ENCODE peak calls at places on chromosomes 4 and X, in seven cellular contexts. M is A549, S is sigmoid colon, N is ovary, I is transverse colon, R is body of pancreas, K is endothelial cell of umbilical vein. L is an unnamed sample.

GRCh38 chr4:58766763-58767162 is 1656.6 kb upstream of the IGFBP7 start:
- DNase-seq in M (no peak), S (no peak), N (no peak), I (no peak), R (no peak), K (no peak), L (no peak)

GRCh38 chr4:92184566-92184965 is 119.2 kb upstream of the GRID2 start:
- DNase-seq in M (no peak), S (no peak), N (no peak), I (no peak), R (no peak), K (no peak), L (no peak)

GRCh38 chr4:114237997-114238396 is 258.6 kb upstream of the ARSJ start:
- DNase-seq in M (no peak), S (no peak), N (no peak), I (no peak), R (no peak), K (no peak), L (no peak)

GRCh38 chr4:137531951-137532868 is at the start of gene PCDH18:
- DNase-seq in M (no peak), S (peak; percentile 97), N (peak; percentile 93), I (peak; percentile 74), R (peak; percentile 44), K (peak; percentile 90), L (no peak)

GRCh38 chr4:127528302-127528701 is 104.5 kb upstream of the INTU start:
- DNase-seq in M (no peak), S (no peak), N (no peak), I (no peak), R (no peak), K (no peak), L (no peak)

GRCh38 chr4:41820473-41820872 is 71.9 kb upstream of the PHOX2B start:
- DNase-seq in M (no peak), S (no peak), N (no peak), I (no peak), R (no peak), K (no peak), L (no peak)

GRCh38 chr4:73646117-73646516 is 25.9 kb upstream of the RASSF6 start:
- DNase-seq in M (no peak), S (no peak), N (no peak), I (no peak), R (no peak), K (no peak), L (no peak)

GRCh38 chr4:70559216-70559830 is 32.7 kb upstream of the AMBN start:
- DNase-seq in M (peak; percentile 42), S (no peak), N (peak; percentile 20), I (peak; percentile 28), R (peak; percentile 34), K (peak; percentile 47), L (peak; percentile 21)

GRCh38 chr4:48756689-48757220 is 23.3 kb downstream of the FRYL start:
- DNase-seq in M (no peak), S (no peak), N (no peak), I (no peak), R (no peak), K (no peak), L (no peak)

GRCh38 chr4:185716008-185716976 is 95.7 kb downstream of the SORBS2 start:
- DNase-seq in M (no peak), S (no peak), N (no peak), I (no peak), R (peak; percentile 36), K (no peak), L (no peak)

GRCh38 chr4:147182041-147182440 is 236.4 kb upstream of the TTC29 start:
- DNase-seq in M (no peak), S (no peak), N (no peak), I (no peak), R (no peak), K (no peak), L (no peak)

GRCh38 chr4:140100771-140101170 is 53.2 kb downstream of the MAML3 start:
- DNase-seq in M (no peak), S (no peak), N (no peak), I (no peak), R (no peak), K (no peak), L (no peak)

GRCh38 chr4:42954925-42955669 is 62.6 kb downstream of the GRXCR1 start:
- DNase-seq in M (no peak), S (peak; percentile 64), N (no peak), I (no peak), R (peak; percentile 13), K (no peak), L (no peak)

GRCh38 chrX:68292471-68292870 is 140.8 kb downstream of the OPHN1 start:
- DNase-seq in M (no peak), S (no peak), N (no peak), I (no peak), R (no peak), K (no peak), L (no peak)

GRCh38 chr4:33425916-33426315 is 2705.7 kb downstream of the PCDH7 start:
- DNase-seq in M (no peak), S (no peak), N (no peak), I (no peak), R (no peak), K (no peak), L (no peak)

DNA sequence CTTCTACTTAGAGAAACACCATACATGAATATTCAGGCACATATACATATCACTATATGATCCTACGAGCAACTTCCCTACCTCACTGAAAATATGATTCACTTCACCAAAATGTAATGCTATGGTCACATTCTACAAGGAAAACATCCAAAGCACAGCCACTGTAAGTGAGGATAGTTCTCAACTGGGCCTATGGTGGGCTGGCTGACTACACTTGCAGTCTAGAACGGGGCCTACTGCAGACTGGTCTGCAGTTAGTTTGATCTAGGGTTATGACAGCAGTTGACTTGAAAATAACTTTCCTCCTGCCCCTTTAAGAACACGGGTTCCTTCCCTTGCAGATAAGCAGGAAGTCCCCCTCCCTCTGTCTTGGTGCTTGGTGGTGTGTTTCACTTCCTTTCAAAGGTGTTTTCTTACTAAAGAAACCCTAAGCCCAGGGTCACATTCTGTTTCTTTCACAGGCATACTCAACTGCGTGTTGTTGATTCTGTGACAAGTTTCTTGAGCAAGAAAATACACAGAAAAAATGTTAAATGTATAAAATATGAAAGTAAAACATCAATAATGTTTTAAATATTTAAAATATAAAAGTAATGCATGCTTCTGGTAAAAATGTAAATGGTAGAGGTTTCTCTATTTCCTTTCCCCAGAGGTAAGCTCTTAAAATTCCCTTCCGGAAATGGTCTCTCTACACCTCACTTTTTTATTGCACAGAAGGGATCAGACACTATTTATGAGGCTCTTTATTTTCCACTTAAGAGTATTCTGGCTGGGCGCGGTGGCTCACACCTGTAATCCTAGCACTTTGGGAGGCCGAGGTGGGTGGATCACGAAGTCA is 18.0 kb upstream of the TMSB4X start:
- DNase-seq in M (peak; percentile 52), S (no peak), N (no peak), I (no peak), R (no peak), K (peak; percentile 77), L (peak; percentile 83)
- TF ChIP-seq POLR2A in M (no peak), S (no peak), N (no peak), I (peak; percentile 44), R (no peak), K (peak; percentile 15), L (peak; percentile 45)

GRCh38 chr4:6750302-6751221 is 32.0 kb upstream of the KIAA0232 start:
- DNase-seq in M (no peak), S (no peak), N (no peak), I (peak; percentile 69), R (no peak), K (no peak), L (no peak)

GRCh38 chr4:6747690-6748068 is 31.7 kb downstream of the BLOC1S4 start:
- DNase-seq in M (no peak), S (no peak), N (no peak), I (no peak), R (no peak), K (no peak), L (peak; percentile 32)

GRCh38 chr4:6748286-6748685 is 32.3 kb downstream of the BLOC1S4 start:
- DNase-seq in M (no peak), S (no peak), N (no peak), I (no peak), R (no peak), K (no peak), L (no peak)

GRCh38 chr4:6749340-6750171 is 33.0 kb upstream of the KIAA0232 start:
- DNase-seq in M (peak; percentile 65), S (peak; percentile 75), N (no peak), I (peak; percentile 91), R (peak; percentile 56), K (peak; percentile 34), L (peak; percentile 53)

GRCh38 chr4:6746721-6747689 is 31.0 kb downstream of the BLOC1S4 start:
- DNase-seq in M (no peak), S (no peak), N (no peak), I (peak; percentile 88), R (peak; percentile 79), K (no peak), L (no peak)
- TF ChIP-seq POLR2A in M (no peak), S (no peak), N (no peak), I (peak; percentile 77), R (peak; percentile 66), K (no peak), L (no peak)

DNA sequence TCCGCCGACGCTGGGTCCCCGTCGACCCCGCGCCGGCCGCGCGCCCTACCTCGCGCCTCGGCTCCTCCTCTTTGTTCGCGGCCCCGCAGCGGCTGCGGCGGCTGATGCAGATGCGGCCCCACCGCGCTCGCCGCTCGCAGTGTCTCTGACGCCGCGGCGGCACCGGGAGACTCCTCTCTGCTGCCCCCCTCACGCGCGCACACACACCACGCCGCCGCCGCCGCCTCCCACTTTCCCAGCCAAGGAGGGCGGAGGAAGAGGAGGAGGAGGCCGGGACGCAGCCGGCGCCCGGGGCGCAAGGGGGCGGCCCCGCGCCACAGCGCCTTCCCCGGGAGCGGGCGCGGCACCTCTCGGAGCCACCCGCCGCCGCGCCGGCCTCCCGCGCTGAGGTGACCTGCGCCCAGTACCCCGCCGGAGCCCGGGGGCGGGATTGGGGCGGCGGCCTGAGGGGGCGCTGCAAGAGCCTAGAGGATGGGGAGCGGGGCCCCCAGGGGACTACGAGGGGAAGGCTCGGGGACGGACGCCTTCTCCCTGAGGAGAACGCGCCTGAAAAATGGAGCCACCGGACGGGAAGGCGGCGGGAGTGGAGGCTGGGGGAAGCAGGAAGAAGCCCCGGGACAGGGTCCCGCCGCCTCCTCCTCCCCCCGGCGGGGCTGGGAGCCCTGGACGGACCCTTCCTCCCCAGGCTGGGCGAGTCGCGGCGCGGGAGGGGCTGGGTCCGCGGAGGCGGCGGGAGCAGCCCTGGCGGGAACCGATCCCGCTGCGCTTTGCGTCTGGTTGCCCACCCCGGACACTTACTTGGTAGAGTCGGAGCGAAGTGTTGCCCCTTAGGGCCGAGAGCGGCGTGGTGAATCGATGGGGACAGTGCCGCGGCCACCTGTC is at the start of gene SH3RF1:
- DNase-seq in M (peak; percentile 52), S (peak; percentile 95), N (peak; percentile 93), I (peak; percentile 88), R (peak; percentile 86), K (peak; percentile 88), L (peak; percentile 90)
- TF ChIP-seq POLR2A in M (peak; percentile 63), S (peak; percentile 50), N (peak; percentile 92), I (peak; percentile 91), R (peak; percentile 89), K (peak; percentile 65), L (no peak)

DNA sequence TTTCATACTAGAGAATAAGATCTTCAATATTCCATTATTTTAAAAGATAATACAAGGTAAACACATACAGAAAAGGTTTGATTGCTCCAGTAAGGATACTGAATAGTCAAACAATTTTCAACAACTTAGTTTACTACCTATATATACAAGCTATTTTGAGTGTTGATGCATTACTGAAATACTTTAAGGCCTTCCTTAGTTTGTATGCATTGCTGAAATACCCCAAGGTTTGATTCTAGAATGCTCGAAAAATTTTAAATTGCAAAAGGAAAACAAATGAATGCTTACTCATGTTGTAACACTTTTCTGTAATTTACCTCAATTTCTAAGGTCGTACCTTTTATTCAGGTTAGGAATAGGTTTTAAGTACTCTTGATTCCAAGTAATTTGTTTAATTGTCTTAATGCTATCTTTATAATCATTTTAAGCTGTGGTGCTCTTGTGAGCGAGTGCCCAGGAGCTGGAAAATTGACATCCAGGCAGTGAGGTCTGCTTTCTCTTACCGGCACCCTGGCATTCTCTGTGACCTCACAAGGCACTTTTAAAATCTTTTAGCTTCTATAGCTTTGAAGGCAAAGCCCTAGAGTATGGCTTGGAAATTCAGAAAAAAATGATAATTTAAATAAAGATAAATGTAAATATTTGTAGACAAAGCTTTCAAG is 114.0 kb downstream of the BMPR1B start:
- DNase-seq in M (no peak), S (no peak), N (no peak), I (no peak), R (no peak), K (no peak), L (no peak)
- TF ChIP-seq POLR2A in M (no peak), S (no peak), N (no peak), I (no peak), R (no peak), K (no peak), L (no peak)

L was measured in erythroblast.